ENCODE peak calls at places on chromosomes 1 and 21, in eight cellular contexts. H is BE2C; P is T-cell; W is GM04504; Z is stimulated activated CD8-positive, alpha-beta memory T cell treated with anti-CD3 and anti-CD28 coated beads, Interleukin-7, amount 100 ng/mL, for 48 hours; S is NCI-H1092 treated with DMSO at 0.1 percent for 48 hours; O is activated CD8-positive, alpha-beta memory T cell treated with anti-CD3 and anti-CD28 coated beads, Interleukin-2, amount 50 U/mL, for 48 hours; C is left lung. I is an unnamed sample.

GRCh38 chr1:155971910-155972809 is 6.2 kb downstream of the ARHGEF2 start:
- DNase-seq in H (no peak), P (no peak), W (no peak), Z (no peak), S (no peak), O (no peak), C (no peak), I (no peak)

GRCh38 chr1:100147875-100148274 is 14.9 kb downstream of the TRMT13 start:
- DNase-seq in H (no peak), P (no peak), W (no peak), Z (no peak), S (no peak), O (no peak), C (no peak), I (no peak)

GRCh38 chr1:212557739-212558664 is 50.6 kb upstream of the ATF3 start:
- DNase-seq in H (peak), P (no peak), W (no peak), Z (no peak), S (no peak), O (no peak), C (peak), I (no peak)

GRCh38 chr1:3646596-3646995 is 3.3 kb downstream of the WRAP73 start:
- DNase-seq in H (no peak), P (no peak), W (no peak), Z (no peak), S (no peak), O (no peak), C (no peak), I (no peak)

GRCh38 chr1:15501208-15502032 is 22.6 kb downstream of the CASP9 start:
- DNase-seq in H (peak), P (peak), W (no peak), Z (no peak), S (peak), O (peak), C (peak), I (peak)

GRCh38 chr1:64393790-64394189 is 76.1 kb upstream of the CACHD1 start:
- DNase-seq in H (no peak), P (no peak), W (no peak), Z (no peak), S (no peak), O (no peak), C (no peak), I (no peak)

GRCh38 chr1:212743901-212744475 is 44.3 kb upstream of the BATF3 start:
- DNase-seq in H (no peak), P (no peak), W (no peak), Z (no peak), S (no peak), O (no peak), C (no peak), I (no peak)

GRCh38 chr1:34858901-34859441 is 578 bp downstream of the SMIM12 start:
- DNase-seq in H (no peak), P (peak), W (no peak), Z (no peak), S (no peak), O (peak), C (no peak), I (peak)

GRCh38 chr21:45041351-45041805 is 33.0 kb upstream of the ADARB1 start:
- DNase-seq in H (peak), P (no peak), W (peak), Z (no peak), S (no peak), O (no peak), C (peak), I (no peak)

GRCh38 chr1:26998319-26999300 is 5.1 kb downstream of the TRNP1 start:
- DNase-seq in H (no peak), P (no peak), W (no peak), Z (no peak), S (no peak), O (no peak), C (no peak), I (no peak)

GRCh38 chr1:97017895-97018294 is 296.3 kb downstream of the PTBP2 start:
- DNase-seq in H (peak), P (no peak), W (no peak), Z (no peak), S (no peak), O (no peak), C (no peak), I (no peak)

GRCh38 chr1:187281085-187281484 is 452.3 kb downstream of the PLA2G4A start:
- DNase-seq in H (no peak), P (no peak), W (no peak), Z (no peak), S (no peak), O (no peak), C (no peak), I (no peak)

GRCh38 chr1:87642581-87643129 is 314.0 kb downstream of the LMO4 start:
- DNase-seq in H (no peak), P (no peak), W (peak), Z (no peak), S (peak), O (no peak), C (no peak), I (no peak)

GRCh38 chr1:4126731-4127594 is 226.9 kb upstream of the C1orf174 start:
- DNase-seq in H (no peak), P (no peak), W (no peak), Z (no peak), S (no peak), O (no peak), C (no peak), I (no peak)

GRCh38 chr21:35333831-35334593 is 284.9 kb upstream of the RUNX1 start:
- DNase-seq in H (no peak), P (no peak), W (no peak), Z (no peak), S (no peak), O (no peak), C (no peak), I (no peak)

GRCh38 chr1:192811594-192812239 is 2.9 kb downstream of the RGS2 start:
- DNase-seq in H (no peak), P (no peak), W (no peak), Z (no peak), S (no peak), O (no peak), C (no peak), I (no peak)

GRCh38 chr1:61083799-61084385 is 1.5 kb downstream of the NFIA start:
- DNase-seq in H (no peak), P (no peak), W (no peak), Z (no peak), S (peak), O (no peak), C (no peak), I (no peak)

GRCh38 chr1:186574951-186575747 is 105.1 kb downstream of the PTGS2 start:
- DNase-seq in H (no peak), P (no peak), W (peak), Z (no peak), S (no peak), O (no peak), C (no peak), I (no peak)

GRCh38 chr21:28633803-28634572 is 358.7 kb downstream of the LTN1 start:
- DNase-seq in H (no peak), P (no peak), W (peak), Z (no peak), S (no peak), O (no peak), C (no peak), I (no peak)

GRCh38 chr21:31446206-31446900 is 102.3 kb upstream of the TIAM1 start:
- DNase-seq in H (no peak), P (peak), W (no peak), Z (no peak), S (no peak), O (peak), C (no peak), I (no peak)

I was measured in T-helper 1 cell.